ENCODE peak calls at places on chromosomes 4 and X, in eight cellular contexts. C is colonic mucosa, U is tibial nerve, M is mucosa of descending colon, P is suprapubic skin, K is IMR-90, F is A549, T is endodermal cell. Q is an unnamed sample. For H3K9me3, the result is how much of the 10 kb centered on the place peaks cover.

GRCh38 chr4:126209117-126209516 is 894.4 kb downstream of the FAT4 start:
- DNase-seq in P (no peak), C (no peak), U (no peak), F (no peak), K (peak), M (no peak), T (no peak), Q (no peak)

GRCh38 chr4:177214935-177215334 is 94.7 kb upstream of the NEIL3 start:
- DNase-seq in P (no peak), F (no peak), T (no peak), K (peak), M (no peak), C (no peak), U (no peak), Q (no peak)

GRCh38 chrX:65635371-65635770 is 32.1 kb upstream of the MSN start:
- DNase-seq in M (peak), P (no peak), T (no peak), U (peak), K (no peak), F (no peak), C (no peak), Q (no peak)

GRCh38 chrX:34365482-34365881 is 233.4 kb upstream of the FAM47A start:
- DNase-seq in F (peak), T (peak), U (peak), K (peak), C (no peak), P (no peak), M (peak), Q (no peak)

GRCh38 chr4:174926958-174927357 is 8.8 kb downstream of the ADAM29 start:
- DNase-seq in P (no peak), U (no peak), K (no peak), T (no peak), F (no peak), M (no peak), C (no peak), Q (no peak)

GRCh38 chr4:26786916-26787315 is 73.7 kb upstream of the STIM2 start:
- DNase-seq in T (no peak), M (no peak), C (no peak), U (no peak), P (no peak), K (no peak), F (no peak), Q (no peak)

GRCh38 chr4:105453550-105454201 is 20.2 kb downstream of the PPA2 start:
- DNase-seq in K (no peak), P (no peak), C (no peak), T (peak), F (no peak), M (no peak), U (no peak), Q (no peak)

GRCh38 chr4:67539830-67540229 is 5.5 kb downstream of the CENPC start:
- DNase-seq in K (no peak), F (no peak), T (no peak), P (no peak), U (no peak), M (no peak), C (no peak), Q (no peak)

GRCh38 chr4:167897116-167897515 is 195.2 kb upstream of the ANXA10 start:
- DNase-seq in P (no peak), K (peak), F (peak), C (no peak), T (peak), M (no peak), U (no peak), Q (no peak)

GRCh38 chr4:41214158-41215146 is at the start of gene APBB2:
- DNase-seq in T (peak), K (peak), F (peak), U (peak), P (peak), M (peak), C (peak), Q (peak)

GRCh38 chrX:3094261-3094660 is 53.0 kb downstream of the ARSF start:
- DNase-seq in M (no peak), U (no peak), F (peak), T (peak), C (peak), P (no peak), K (no peak), Q (no peak)

GRCh38 chr4:37502070-37502469 is 184.1 kb downstream of the RELL1 start:
- DNase-seq in C (no peak), M (no peak), U (no peak), P (no peak), K (no peak), F (no peak), T (no peak), Q (peak)

GRCh38 chr4:37503231-37503630 is 182.9 kb downstream of the RELL1 start:
- DNase-seq in P (no peak), K (no peak), U (no peak), F (no peak), C (no peak), T (no peak), M (no peak), Q (no peak)
- H3K9me3 ChIP-seq in P (under half), K (under half), U (under half), F (under half), C (under half), T (under half), M (under half), Q (under half)

GRCh38 chr4:33616121-33616520 is 2628.2 kb downstream of the ARAP2 start:
- DNase-seq in C (no peak), K (no peak), T (no peak), P (no peak), U (no peak), F (no peak), M (no peak), Q (no peak)
- H3K9me3 ChIP-seq in C (under half), K (under half), T (under half), P (under half), U (under half), F (under half), M (under half), Q (under half)

GRCh38 chrX:153556767-153557166 is 39.3 kb downstream of the ATP2B3 start:
- DNase-seq in P (no peak), U (no peak), F (no peak), K (no peak), T (no peak), M (no peak), C (no peak), Q (no peak)
- H3K9me3 ChIP-seq in P (under half), U (under half), F (under half), K (under half), T (under half), M (under half), C (under half), Q (under half)

GRCh38 chrX:55210931-55211677 is 9.0 kb upstream of the PAGE5 start:
- DNase-seq in C (no peak), P (no peak), F (no peak), T (no peak), U (no peak), K (no peak), M (peak), Q (no peak)

GRCh38 chrX:55201930-55202579 is 18.1 kb upstream of the PAGE5 start:
- DNase-seq in M (no peak), C (no peak), U (no peak), T (no peak), P (no peak), F (no peak), K (no peak), Q (no peak)

DNA sequence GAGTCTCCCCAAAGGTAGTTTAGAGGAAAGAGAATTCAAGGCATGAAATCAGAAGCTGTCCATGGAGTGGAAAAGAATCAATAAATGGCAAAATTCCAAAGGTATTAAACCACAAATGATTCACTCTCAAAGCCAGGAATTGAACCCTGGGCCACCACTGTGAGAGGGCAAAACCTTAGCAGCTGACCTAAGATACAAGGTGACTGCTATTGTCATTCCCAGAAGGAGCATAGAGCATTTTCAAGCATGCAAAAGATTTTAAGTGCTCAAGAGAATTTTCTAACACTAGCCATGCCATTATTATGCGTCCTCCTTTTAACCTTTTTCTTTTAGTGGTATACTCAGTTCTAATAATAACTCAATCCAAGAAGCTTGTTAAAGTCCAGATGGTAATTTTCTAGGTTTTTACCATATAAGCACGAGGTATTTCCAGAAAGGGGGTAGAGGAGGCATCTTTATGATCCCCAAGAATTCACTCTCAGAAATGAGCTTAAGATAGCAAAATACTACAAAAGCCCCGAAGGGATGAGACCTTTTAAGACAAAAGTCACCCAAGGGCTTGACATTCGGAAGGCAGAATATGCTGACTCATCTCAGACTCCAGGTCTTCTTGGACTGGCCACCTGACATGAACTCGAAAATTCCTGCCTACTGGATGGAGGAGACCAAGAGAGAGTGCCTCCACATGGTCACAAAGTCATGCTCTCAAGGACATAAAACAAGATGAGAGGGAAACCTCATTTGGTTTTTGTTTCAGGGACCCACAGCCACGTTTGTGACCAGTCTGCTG is 13.8 kb upstream of the PAGE5 start:
- DNase-seq in T (no peak), U (no peak), K (no peak), C (no peak), F (no peak), M (no peak), P (no peak), Q (no peak)
- H3K9me3 ChIP-seq in T (under half), U (under half), K (under half), C (under half), F (under half), M (under half), P (under half), Q (under half)

DNA sequence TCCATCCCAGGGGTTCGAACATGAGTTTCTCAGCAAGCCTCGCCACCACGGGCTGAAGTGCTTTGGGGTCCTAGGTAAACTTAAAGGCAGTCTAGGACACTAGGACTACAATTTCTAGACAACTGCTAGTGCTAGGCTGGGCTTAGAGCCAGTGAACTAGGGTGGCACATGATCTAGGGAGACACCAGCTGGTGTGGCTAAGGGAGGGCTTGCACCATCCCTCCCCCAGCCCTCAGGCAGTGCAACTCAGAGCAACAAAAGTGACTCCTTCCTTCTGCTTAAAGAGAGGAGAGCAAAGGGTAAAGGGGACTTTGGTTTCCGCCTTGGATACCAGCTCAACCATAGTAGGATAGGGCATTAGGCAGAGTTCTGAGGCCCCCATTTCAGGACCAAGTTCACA is 162.5 kb upstream of the AFF2 start:
- DNase-seq in U (no peak), C (no peak), M (no peak), K (no peak), F (no peak), T (no peak), P (no peak), Q (no peak)
- H3K9me3 ChIP-seq in U (under half), C (under half), M (under half), K (under half), F (under half), T (under half), P (under half), Q (under half)

GRCh38 chr4:40196724-40197281 is at the start of gene RHOH:
- DNase-seq in U (no peak), M (peak), C (peak), P (no peak), T (peak), K (no peak), F (no peak), Q (no peak)

GRCh38 chr4:40196260-40196659 is 571 bp upstream of the RHOH start:
- DNase-seq in M (no peak), F (no peak), C (no peak), P (no peak), T (no peak), K (no peak), U (no peak), Q (no peak)

GRCh38 chr4:40194602-40195161 is 2.1 kb upstream of the RHOH start:
- DNase-seq in F (no peak), P (no peak), C (no peak), K (peak), U (no peak), T (no peak), M (peak), Q (no peak)

GRCh38 chr4:40193578-40193977 is 3.3 kb upstream of the RHOH start:
- DNase-seq in K (no peak), U (no peak), T (no peak), C (no peak), P (no peak), F (no peak), M (no peak), Q (no peak)

DNA sequence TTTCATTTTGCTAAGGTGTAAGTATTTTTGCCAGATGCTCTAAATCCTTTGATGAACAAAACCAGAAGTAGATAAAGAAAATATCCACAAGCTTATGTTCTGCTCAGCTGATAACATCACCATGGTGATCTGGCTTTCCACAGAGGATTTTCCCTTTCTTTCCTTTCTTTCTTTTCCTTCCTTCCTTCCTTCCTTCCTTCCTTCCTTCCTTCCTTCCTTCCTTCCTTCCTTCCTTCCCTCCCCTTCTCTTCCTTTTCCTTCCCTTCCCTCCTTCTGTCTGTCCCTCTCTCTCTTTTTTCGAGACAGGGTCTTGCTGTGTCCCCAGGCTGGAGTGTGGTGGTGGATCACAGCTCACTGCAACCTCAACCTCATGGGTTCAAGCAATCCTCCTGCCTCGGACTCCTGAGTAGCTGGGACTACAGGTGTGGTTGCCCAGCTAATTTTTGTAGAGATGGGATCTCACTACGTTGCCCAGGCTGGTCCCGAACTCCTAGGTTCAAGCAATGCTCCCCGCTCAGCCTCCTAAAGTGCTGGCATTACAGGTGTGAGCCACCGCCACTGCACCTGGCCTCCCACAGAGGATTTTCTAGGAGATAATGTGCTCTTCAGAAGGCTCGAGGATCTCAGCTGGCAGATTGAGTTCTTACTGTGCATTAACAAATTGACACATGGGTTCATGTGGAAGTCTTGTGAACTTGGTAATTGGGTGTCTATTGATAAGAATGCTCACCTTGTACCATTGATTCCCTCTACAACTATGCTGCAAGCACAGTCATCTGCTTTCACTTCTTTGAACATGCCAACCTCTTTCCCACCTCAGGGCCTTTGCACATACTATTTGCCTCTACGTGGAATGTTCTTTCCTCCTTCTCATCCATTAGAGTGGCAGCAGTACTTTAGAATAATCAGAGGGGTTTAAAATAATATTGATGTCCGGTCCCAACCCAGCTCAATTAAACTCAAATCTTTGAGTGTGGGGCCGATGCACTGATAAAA is 1.4 kb upstream of the RHOH start:
- DNase-seq in C (no peak), F (no peak), U (no peak), T (no peak), P (no peak), K (no peak), M (no peak), Q (no peak)
- H3K9me3 ChIP-seq in C (under half), F (under half), U (under half), T (under half), P (under half), K (under half), M (under half), Q (under half)

GRCh38 chr4:28879178-28879577 is 1841.0 kb upstream of the PCDH7 start:
- DNase-seq in P (no peak), T (no peak), M (no peak), U (no peak), K (peak), C (no peak), F (no peak), Q (no peak)

GRCh38 chr4:28883211-28883610 is 1837.0 kb upstream of the PCDH7 start:
- DNase-seq in C (no peak), K (peak), M (no peak), P (no peak), T (no peak), U (no peak), F (no peak), Q (no peak)

DNA sequence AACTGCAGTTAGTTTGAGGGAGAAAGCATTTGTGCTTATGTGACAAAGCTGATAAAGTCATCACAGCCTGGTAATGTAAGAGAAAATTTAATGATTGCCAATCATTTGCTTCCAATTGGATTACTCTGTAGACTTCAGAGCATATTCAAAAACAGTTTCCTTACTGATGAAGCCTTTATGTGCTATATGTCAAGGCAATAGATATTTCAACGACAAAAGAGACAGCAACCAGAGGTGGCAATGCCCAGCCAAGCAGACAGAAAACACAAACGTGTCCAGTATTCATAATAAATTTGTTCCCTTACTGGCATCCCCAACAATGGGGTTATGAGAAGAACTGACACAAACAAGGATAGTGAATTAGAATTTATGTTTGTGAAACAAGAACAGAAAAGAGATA is 1840.3 kb upstream of the PCDH7 start:
- DNase-seq in M (no peak), K (no peak), F (no peak), T (no peak), P (no peak), U (no peak), C (no peak), Q (no peak)
- H3K9me3 ChIP-seq in M (under half), K (under half), F (under half), T (under half), P (under half), U (under half), C (under half), Q (under half)

GRCh38 chr4:161496-162284 is 37.4 kb downstream of the ZNF718 start:
- DNase-seq in T (no peak), M (no peak), C (no peak), U (no peak), K (no peak), P (no peak), F (peak), Q (no peak)
- H3K9me3 ChIP-seq in T (half or more), M (half or more), C (under half), U (under half), K (under half), P (half or more), F (half or more), Q (half or more)

Q was measured in upper lobe of left lung.